ENCODE peak calls at places on chromosome 18, in six cellular contexts. One of them, this sample, is unnamed.

GRCh38 chr18:23596183-23596582 is 9.9 kb upstream of the NPC1 start:
- DNase-seq in adrenal gland: no peak
- DNase-seq in A549: no peak
- DNase-seq in H1: no peak
- DNase-seq in Peyer's patch: no peak
- DNase-seq in uterus: no peak
- DNase-seq in this sample: no peak

GRCh38 chr18:35808796-35809195 is 163.7 kb upstream of the RMP24 start:
- DNase-seq in adrenal gland: no peak
- DNase-seq in A549: no peak
- DNase-seq in H1: no peak
- DNase-seq in Peyer's patch: no peak
- DNase-seq in uterus: no peak
- DNase-seq in this sample: no peak

GRCh38 chr18:45722899-45723298 is 1.1 kb upstream of the SLC14A1 start:
- DNase-seq in adrenal gland: peak; percentile 81
- DNase-seq in A549: peak; percentile 60
- DNase-seq in H1: peak; percentile 56
- DNase-seq in Peyer's patch: peak; percentile 90
- DNase-seq in uterus: peak; percentile 37
- DNase-seq in this sample: peak; percentile 43

GRCh38 chr18:8777846-8778245 is 72.5 kb downstream of the MTCL1 start:
- DNase-seq in adrenal gland: no peak
- DNase-seq in A549: no peak
- DNase-seq in H1: no peak
- DNase-seq in Peyer's patch: no peak
- DNase-seq in uterus: no peak
- DNase-seq in this sample: no peak

GRCh38 chr18:8657873-8658521 is 47.4 kb upstream of the MTCL1 start:
- DNase-seq in adrenal gland: no peak
- DNase-seq in A549: no peak
- DNase-seq in H1: no peak
- DNase-seq in Peyer's patch: no peak
- DNase-seq in uterus: no peak
- DNase-seq in this sample: no peak

GRCh38 chr18:33440384-33441043 is at the start of gene CCDC178:
- DNase-seq in adrenal gland: no peak
- DNase-seq in A549: peak; percentile 7
- DNase-seq in H1: peak; percentile 2
- DNase-seq in Peyer's patch: no peak
- DNase-seq in uterus: peak; percentile 20
- DNase-seq in this sample: no peak

GRCh38 chr18:58578835-58579560 is 49.9 kb downstream of the ALPK2 start:
- DNase-seq in adrenal gland: no peak
- DNase-seq in A549: peak; percentile 64
- DNase-seq in H1: no peak
- DNase-seq in Peyer's patch: no peak
- DNase-seq in uterus: no peak
- DNase-seq in this sample: no peak

GRCh38 chr18:54444309-54444914 is 86.7 kb downstream of the C18orf54 start:
- DNase-seq in adrenal gland: peak; percentile 37
- DNase-seq in A549: peak; percentile 6
- DNase-seq in H1: peak; percentile 58
- DNase-seq in Peyer's patch: peak; percentile 67
- DNase-seq in uterus: peak; percentile 17
- DNase-seq in this sample: peak; percentile 3

GRCh38 chr18:54387631-54388030 is 29.9 kb downstream of the C18orf54 start:
- DNase-seq in adrenal gland: no peak
- DNase-seq in A549: no peak
- DNase-seq in H1: no peak
- DNase-seq in Peyer's patch: no peak
- DNase-seq in uterus: no peak
- DNase-seq in this sample: peak; percentile 5

GRCh38 chr18:49812321-49813070 is 837 bp downstream of the ACAA2 start:
- DNase-seq in adrenal gland: no peak
- DNase-seq in A549: no peak
- DNase-seq in H1: no peak
- DNase-seq in Peyer's patch: no peak
- DNase-seq in uterus: no peak
- DNase-seq in this sample: no peak

DNA sequence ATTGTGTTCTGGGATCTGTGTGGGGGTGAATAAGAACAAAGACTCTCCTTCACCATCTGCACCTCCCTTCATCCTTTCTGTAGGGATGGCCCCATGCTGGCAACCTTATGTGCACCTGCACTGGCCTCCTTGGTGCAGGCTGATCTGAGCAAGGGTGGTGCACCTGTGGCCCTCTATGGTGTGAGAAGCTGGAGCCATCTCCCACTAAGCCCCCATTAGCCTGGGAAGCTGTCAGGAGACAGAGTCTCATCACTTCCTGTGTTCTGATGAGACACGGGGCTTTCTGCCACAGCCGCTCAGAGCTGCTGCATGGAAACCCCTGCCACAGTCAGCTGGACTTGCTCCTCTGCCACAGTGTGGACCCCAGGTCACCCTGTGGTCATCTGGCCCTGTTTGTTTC is 565.3 kb upstream of the SALL3 start:
- DNase-seq in adrenal gland: no peak
- DNase-seq in A549: no peak
- DNase-seq in H1: no peak
- DNase-seq in Peyer's patch: no peak
- DNase-seq in uterus: no peak
- DNase-seq in this sample: no peak
- TF ChIP-seq POLR2A in adrenal gland: no peak
- TF ChIP-seq POLR2A in A549: no peak
- TF ChIP-seq POLR2A in H1: no peak
- TF ChIP-seq POLR2A in Peyer's patch: no peak
- TF ChIP-seq POLR2A in uterus: no peak
- TF ChIP-seq POLR2A in this sample: no peak

DNA sequence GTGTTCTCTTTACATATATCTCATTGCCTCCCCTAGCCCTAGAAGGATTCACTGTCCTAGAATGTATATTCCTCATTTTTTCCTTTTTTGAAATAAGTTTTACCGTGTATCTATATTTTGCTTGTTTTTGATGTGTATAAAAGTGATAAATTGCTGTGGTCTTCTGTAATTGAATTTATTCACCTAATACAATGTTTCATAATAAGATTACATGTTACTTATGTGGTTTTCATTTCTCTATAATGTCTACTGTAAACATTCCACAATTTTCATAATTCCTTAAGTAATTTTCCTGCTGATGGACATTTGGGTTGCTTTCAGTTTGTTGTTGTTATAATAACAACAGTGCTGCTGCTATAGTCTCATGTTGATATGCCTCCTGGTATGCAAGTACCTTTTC is 118.2 kb downstream of the PHLPP1 start:
- DNase-seq in adrenal gland: no peak
- DNase-seq in A549: no peak
- DNase-seq in H1: no peak
- DNase-seq in Peyer's patch: no peak
- DNase-seq in uterus: no peak
- DNase-seq in this sample: no peak
- TF ChIP-seq POLR2A in adrenal gland: no peak
- TF ChIP-seq POLR2A in A549: no peak
- TF ChIP-seq POLR2A in H1: no peak
- TF ChIP-seq POLR2A in Peyer's patch: no peak
- TF ChIP-seq POLR2A in uterus: no peak
- TF ChIP-seq POLR2A in this sample: no peak

GRCh38 chr18:21111351-21112139 is at the start of gene ROCK1:
- DNase-seq in adrenal gland: peak; percentile 99
- DNase-seq in A549: peak; percentile 70
- DNase-seq in H1: peak; percentile 94
- DNase-seq in Peyer's patch: peak; percentile 99
- DNase-seq in uterus: peak; percentile 99
- DNase-seq in this sample: peak; percentile 75
- TF ChIP-seq POLR2A in adrenal gland: peak; percentile 97
- TF ChIP-seq POLR2A in A549: peak; percentile 63
- TF ChIP-seq POLR2A in H1: peak; percentile 61
- TF ChIP-seq POLR2A in Peyer's patch: peak; percentile 24
- TF ChIP-seq POLR2A in uterus: peak; percentile 79
- TF ChIP-seq POLR2A in this sample: peak; percentile 39

GRCh38 chr18:22166070-22166972 is 3.1 kb upstream of the GATA6 start:
- DNase-seq in adrenal gland: peak; percentile 88
- DNase-seq in A549: peak; percentile 6
- DNase-seq in H1: no peak
- DNase-seq in Peyer's patch: peak; percentile 80
- DNase-seq in uterus: peak; percentile 79
- DNase-seq in this sample: no peak
- TF ChIP-seq POLR2A in adrenal gland: peak; percentile 81
- TF ChIP-seq POLR2A in A549: no peak
- TF ChIP-seq POLR2A in H1: no peak
- TF ChIP-seq POLR2A in Peyer's patch: no peak
- TF ChIP-seq POLR2A in uterus: no peak
- TF ChIP-seq POLR2A in this sample: no peak

GRCh38 chr18:11689972-11690570 is 1.0 kb downstream of the GNAL start:
- DNase-seq in adrenal gland: no peak
- DNase-seq in A549: peak; percentile 9
- DNase-seq in H1: no peak
- DNase-seq in Peyer's patch: no peak
- DNase-seq in uterus: peak; percentile 17
- DNase-seq in this sample: no peak

DNA sequence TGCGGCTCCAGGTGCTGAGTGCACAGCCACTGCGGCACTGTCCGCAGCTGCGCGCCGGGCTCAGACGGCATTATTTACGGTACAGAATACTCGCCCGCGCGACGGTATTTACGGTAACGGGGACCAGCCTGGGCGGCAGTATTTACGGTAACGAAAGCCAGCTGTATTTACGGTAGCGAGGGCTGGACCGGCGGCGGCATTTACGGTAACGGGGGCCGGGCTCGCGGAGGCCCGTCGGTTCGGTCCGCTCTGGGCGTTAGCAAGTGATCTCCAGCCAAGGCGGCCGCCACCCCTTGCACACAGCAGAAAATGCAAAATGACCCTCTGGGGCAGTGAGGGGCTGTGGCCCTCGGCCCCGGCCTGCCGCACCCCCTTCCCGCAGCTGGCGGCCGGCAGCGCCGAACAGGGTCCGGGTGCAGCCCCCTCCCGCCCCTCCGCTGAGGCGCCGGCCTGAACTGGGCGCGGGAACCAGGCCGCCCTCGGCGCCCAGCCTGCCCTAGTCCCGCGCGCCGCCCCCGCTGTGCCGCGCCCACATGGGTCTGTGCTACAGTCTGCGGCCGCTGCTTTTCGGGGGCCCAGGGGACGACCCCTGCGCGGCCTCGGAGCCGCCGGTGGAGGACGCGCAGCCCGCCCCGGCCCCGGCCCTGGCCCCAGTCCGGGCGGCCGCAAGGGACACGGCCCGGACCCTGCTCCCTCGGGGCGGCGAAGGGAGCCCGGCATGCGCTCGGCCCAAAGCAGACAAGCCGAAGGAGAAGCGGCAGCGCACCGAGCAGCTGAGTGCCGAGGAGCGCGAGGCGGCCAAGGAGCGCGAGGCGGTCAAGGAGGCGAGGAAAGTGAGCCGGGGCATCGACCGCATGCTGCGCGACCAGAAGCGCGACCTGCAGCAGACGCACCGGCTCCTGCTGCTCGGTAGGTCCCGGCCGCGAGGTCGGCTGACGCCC is at the start of gene GNAL:
- DNase-seq in adrenal gland: peak; percentile 81
- DNase-seq in A549: peak; percentile 54
- DNase-seq in H1: peak; percentile 75
- DNase-seq in Peyer's patch: peak; percentile 78
- DNase-seq in uterus: peak; percentile 72
- DNase-seq in this sample: peak; percentile 16
- TF ChIP-seq POLR2A in adrenal gland: no peak
- TF ChIP-seq POLR2A in A549: no peak
- TF ChIP-seq POLR2A in H1: no peak
- TF ChIP-seq POLR2A in Peyer's patch: no peak
- TF ChIP-seq POLR2A in uterus: no peak
- TF ChIP-seq POLR2A in this sample: no peak

GRCh38 chr18:14025306-14025940 is 106.8 kb downstream of the ZNF519 start:
- DNase-seq in adrenal gland: no peak
- DNase-seq in A549: no peak
- DNase-seq in H1: peak; percentile 9
- DNase-seq in Peyer's patch: no peak
- DNase-seq in uterus: no peak
- DNase-seq in this sample: no peak

GRCh38 chr18:14029512-14029911 is 102.7 kb downstream of the ZNF519 start:
- DNase-seq in adrenal gland: no peak
- DNase-seq in A549: no peak
- DNase-seq in H1: no peak
- DNase-seq in Peyer's patch: no peak
- DNase-seq in uterus: no peak
- DNase-seq in this sample: no peak

DNA sequence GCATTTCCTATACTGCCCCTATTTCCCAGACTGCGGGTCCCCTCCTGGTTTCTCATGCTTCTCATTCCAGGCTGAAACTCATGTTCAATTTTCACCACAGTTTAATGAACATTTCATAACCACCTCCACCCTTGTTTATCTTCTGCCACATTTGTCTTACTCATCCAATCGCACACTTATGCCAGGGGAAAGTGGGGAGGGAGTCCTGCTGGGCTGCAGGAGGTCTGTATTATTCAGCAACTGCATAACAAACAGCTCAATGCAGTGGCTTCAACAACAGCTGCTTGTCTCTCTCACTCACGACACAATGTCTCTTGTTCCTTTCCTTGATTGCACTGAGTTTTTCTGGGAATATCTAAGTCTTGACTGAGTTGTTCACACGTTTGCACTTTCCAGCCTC is 106.0 kb downstream of the ZNF519 start:
- DNase-seq in adrenal gland: no peak
- DNase-seq in A549: no peak
- DNase-seq in H1: peak; percentile 9
- DNase-seq in Peyer's patch: no peak
- DNase-seq in uterus: no peak
- DNase-seq in this sample: no peak
- TF ChIP-seq POLR2A in adrenal gland: no peak
- TF ChIP-seq POLR2A in A549: no peak
- TF ChIP-seq POLR2A in H1: no peak
- TF ChIP-seq POLR2A in Peyer's patch: no peak
- TF ChIP-seq POLR2A in uterus: no peak
- TF ChIP-seq POLR2A in this sample: no peak

DNA sequence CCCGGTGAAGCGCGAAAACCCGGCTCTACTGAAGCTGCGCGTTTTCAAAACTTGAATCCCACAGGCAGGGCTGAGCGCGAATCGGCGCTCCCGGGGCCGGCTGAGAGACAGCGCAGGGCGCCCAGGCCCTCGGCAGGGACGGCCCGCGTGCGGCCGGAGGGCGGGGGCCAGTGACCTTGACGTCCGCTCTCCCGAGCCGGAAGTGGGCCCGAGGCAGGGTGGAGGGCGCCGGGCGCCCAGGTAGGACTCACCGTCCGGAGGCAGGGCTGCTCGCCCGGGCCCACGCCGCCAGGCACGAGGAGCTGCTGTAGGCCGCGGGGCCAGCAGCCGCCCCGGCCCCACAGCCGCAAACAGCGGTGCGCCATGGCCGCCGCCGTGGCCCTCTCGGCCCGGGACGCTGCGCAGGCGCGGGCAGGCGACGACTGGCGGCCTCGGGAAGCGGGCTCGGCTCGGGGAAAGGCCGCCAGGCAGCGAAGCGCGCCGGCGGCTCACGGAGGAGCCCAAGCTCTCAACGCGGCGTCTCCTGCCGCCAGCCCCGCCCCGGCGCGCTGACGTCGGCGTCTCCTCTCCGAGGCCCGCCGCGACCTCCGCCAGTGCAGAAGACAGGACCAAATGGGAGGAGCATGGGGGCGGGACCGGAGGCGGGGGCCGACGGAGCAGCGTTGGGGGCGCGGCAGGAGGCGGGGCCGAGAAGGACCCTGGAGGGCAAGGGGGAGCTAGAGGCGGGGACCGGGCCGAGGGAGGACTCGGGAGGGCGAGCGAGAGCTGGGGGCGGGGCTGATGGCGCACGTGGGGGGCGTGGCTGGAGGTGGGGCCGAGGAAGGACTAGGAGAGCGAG is at the start of gene AFG3L2:
- DNase-seq in adrenal gland: peak; percentile 100
- DNase-seq in A549: peak; percentile 48
- DNase-seq in H1: peak; percentile 99
- DNase-seq in Peyer's patch: peak; percentile 100
- DNase-seq in uterus: peak; percentile 100
- DNase-seq in this sample: peak; percentile 88
- TF ChIP-seq POLR2A in adrenal gland: peak; percentile 94
- TF ChIP-seq POLR2A in A549: peak; percentile 88
- TF ChIP-seq POLR2A in H1: peak; percentile 73
- TF ChIP-seq POLR2A in Peyer's patch: peak; percentile 98
- TF ChIP-seq POLR2A in uterus: peak; percentile 99
- TF ChIP-seq POLR2A in this sample: peak; percentile 88